ENCODE peak calls at places on chromosomes 13 and 19, in seven cellular contexts. One of them, this sample, is unnamed. For H3K4me1, the result is how much of the 10 kb centered on the place peaks cover.

GRCh38 chr13:53201454-53202225 is 173.0 kb downstream of the OLFM4 start:
- DNase-seq in breast epithelium: no peak
- DNase-seq in sigmoid colon: no peak
- DNase-seq in HCT116: no peak
- DNase-seq in GM12878: no peak
- DNase-seq in stomach: no peak
- DNase-seq in SK-N-SH: peak
- DNase-seq in this sample: no peak

GRCh38 chr19:44367024-44367423 is 10.5 kb upstream of the ZNF112 start:
- DNase-seq in breast epithelium: no peak
- DNase-seq in sigmoid colon: no peak
- DNase-seq in HCT116: no peak
- DNase-seq in GM12878: no peak
- DNase-seq in stomach: no peak
- DNase-seq in SK-N-SH: no peak
- DNase-seq in this sample: no peak

GRCh38 chr13:105567951-105568510 is 967.4 kb downstream of the EFNB2 start:
- DNase-seq in breast epithelium: no peak
- DNase-seq in sigmoid colon: no peak
- DNase-seq in HCT116: no peak
- DNase-seq in GM12878: no peak
- DNase-seq in stomach: no peak
- DNase-seq in SK-N-SH: no peak
- DNase-seq in this sample: peak

GRCh38 chr19:48627211-48627864 is 8.0 kb downstream of the SPHK2 start:
- DNase-seq in breast epithelium: no peak
- DNase-seq in sigmoid colon: peak
- DNase-seq in HCT116: no peak
- DNase-seq in GM12878: no peak
- DNase-seq in stomach: no peak
- DNase-seq in SK-N-SH: no peak
- DNase-seq in this sample: no peak

GRCh38 chr19:29769997-29770396 is 41.8 kb upstream of the CCNE1 start:
- DNase-seq in breast epithelium: no peak
- DNase-seq in sigmoid colon: no peak
- DNase-seq in HCT116: no peak
- DNase-seq in GM12878: no peak
- DNase-seq in stomach: no peak
- DNase-seq in SK-N-SH: no peak
- DNase-seq in this sample: no peak

GRCh38 chr13:26909515-26909914 is 148.9 kb upstream of the GPR12 start:
- DNase-seq in breast epithelium: no peak
- DNase-seq in sigmoid colon: peak
- DNase-seq in HCT116: no peak
- DNase-seq in GM12878: no peak
- DNase-seq in stomach: no peak
- DNase-seq in SK-N-SH: no peak
- DNase-seq in this sample: no peak

GRCh38 chr13:47004022-47004421 is 107.2 kb upstream of the HTR2A start:
- DNase-seq in breast epithelium: no peak
- DNase-seq in sigmoid colon: no peak
- DNase-seq in HCT116: no peak
- DNase-seq in GM12878: no peak
- DNase-seq in stomach: no peak
- DNase-seq in SK-N-SH: no peak
- DNase-seq in this sample: no peak

GRCh38 chr13:86572115-86572514 is 772.9 kb upstream of the SLITRK6 start:
- DNase-seq in breast epithelium: no peak
- DNase-seq in sigmoid colon: no peak
- DNase-seq in HCT116: peak
- DNase-seq in GM12878: no peak
- DNase-seq in stomach: no peak
- DNase-seq in SK-N-SH: no peak
- DNase-seq in this sample: no peak

GRCh38 chr19:35774274-35775045 is 904 bp upstream of the ARHGAP33 start:
- DNase-seq in breast epithelium: no peak
- DNase-seq in sigmoid colon: no peak
- DNase-seq in HCT116: no peak
- DNase-seq in GM12878: no peak
- DNase-seq in stomach: no peak
- DNase-seq in SK-N-SH: no peak
- DNase-seq in this sample: no peak

GRCh38 chr13:37621811-37622361 is 23.3 kb upstream of the POSTN start:
- DNase-seq in breast epithelium: no peak
- DNase-seq in sigmoid colon: no peak
- DNase-seq in HCT116: no peak
- DNase-seq in GM12878: no peak
- DNase-seq in stomach: no peak
- DNase-seq in SK-N-SH: no peak
- DNase-seq in this sample: no peak

GRCh38 chr19:17513801-17514200 is 2.4 kb downstream of the PGLS start:
- DNase-seq in breast epithelium: no peak
- DNase-seq in sigmoid colon: no peak
- DNase-seq in HCT116: no peak
- DNase-seq in GM12878: no peak
- DNase-seq in stomach: no peak
- DNase-seq in SK-N-SH: no peak
- DNase-seq in this sample: no peak

GRCh38 chr19:17510220-17510993 is 1.0 kb upstream of the PGLS start:
- DNase-seq in breast epithelium: no peak
- DNase-seq in sigmoid colon: no peak
- DNase-seq in HCT116: no peak
- DNase-seq in GM12878: no peak
- DNase-seq in stomach: no peak
- DNase-seq in SK-N-SH: no peak
- DNase-seq in this sample: no peak

GRCh38 chr19:17512574-17512939 is 1.1 kb downstream of the PGLS start:
- DNase-seq in breast epithelium: no peak
- DNase-seq in sigmoid colon: no peak
- DNase-seq in HCT116: no peak
- DNase-seq in GM12878: no peak
- DNase-seq in stomach: no peak
- DNase-seq in SK-N-SH: no peak
- DNase-seq in this sample: no peak

GRCh38 chr19:17515408-17516149 is 4.1 kb downstream of the PGLS start:
- DNase-seq in breast epithelium: no peak
- DNase-seq in sigmoid colon: no peak
- DNase-seq in HCT116: no peak
- DNase-seq in GM12878: no peak
- DNase-seq in stomach: no peak
- DNase-seq in SK-N-SH: no peak
- DNase-seq in this sample: no peak

GRCh38 chr19:17511724-17512573 is 500 bp downstream of the PGLS start:
- DNase-seq in breast epithelium: peak
- DNase-seq in sigmoid colon: peak
- DNase-seq in HCT116: peak
- DNase-seq in GM12878: peak
- DNase-seq in stomach: peak
- DNase-seq in SK-N-SH: peak
- DNase-seq in this sample: peak
- TF ChIP-seq CTCF in breast epithelium: no peak
- TF ChIP-seq CTCF in sigmoid colon: no peak
- TF ChIP-seq CTCF in HCT116: peak
- TF ChIP-seq CTCF in GM12878: peak
- TF ChIP-seq CTCF in stomach: no peak
- TF ChIP-seq CTCF in SK-N-SH: peak
- TF ChIP-seq CTCF in this sample: peak

DNA sequence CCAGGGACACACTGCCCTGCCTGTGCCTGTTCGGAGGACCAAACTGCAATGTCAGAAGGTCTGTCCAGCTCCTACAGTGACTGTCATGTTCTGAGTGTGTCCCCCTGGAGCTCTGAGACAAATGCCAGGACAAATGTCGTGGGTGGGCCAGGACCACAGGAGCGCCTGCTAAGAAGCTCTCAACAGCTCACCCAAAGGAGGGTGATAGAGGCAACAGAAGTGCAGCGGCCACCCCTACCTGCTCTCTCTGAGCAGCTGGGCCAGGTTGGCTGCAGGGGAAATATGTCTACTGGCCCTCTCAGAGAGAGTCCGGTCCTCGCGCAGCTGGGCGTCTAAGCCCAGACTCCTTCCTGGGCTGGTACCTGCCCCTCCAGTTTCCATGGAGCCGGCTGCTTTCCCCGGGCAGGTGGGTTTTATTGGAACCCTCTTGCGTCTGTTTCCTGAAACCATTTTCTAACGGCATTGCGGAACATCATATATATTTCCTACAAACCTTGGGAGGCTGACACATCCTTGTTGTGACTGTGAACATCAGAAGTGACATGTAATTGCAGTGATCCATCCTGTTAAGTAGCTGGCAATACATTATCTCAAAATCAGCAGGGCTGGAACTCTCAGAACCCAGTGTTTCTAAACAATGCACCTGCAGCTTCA is 78.1 kb downstream of the CHST8 start:
- DNase-seq in breast epithelium: no peak
- DNase-seq in sigmoid colon: peak
- DNase-seq in HCT116: no peak
- DNase-seq in GM12878: no peak
- DNase-seq in stomach: no peak
- DNase-seq in SK-N-SH: no peak
- DNase-seq in this sample: peak
- TF ChIP-seq POLR2AphosphoS5 in breast epithelium: no peak
- TF ChIP-seq POLR2AphosphoS5 in sigmoid colon: no peak
- TF ChIP-seq POLR2AphosphoS5 in HCT116: no peak
- TF ChIP-seq POLR2AphosphoS5 in GM12878: no peak
- TF ChIP-seq POLR2AphosphoS5 in stomach: no peak
- TF ChIP-seq POLR2AphosphoS5 in SK-N-SH: no peak
- TF ChIP-seq POLR2AphosphoS5 in this sample: no peak

DNA sequence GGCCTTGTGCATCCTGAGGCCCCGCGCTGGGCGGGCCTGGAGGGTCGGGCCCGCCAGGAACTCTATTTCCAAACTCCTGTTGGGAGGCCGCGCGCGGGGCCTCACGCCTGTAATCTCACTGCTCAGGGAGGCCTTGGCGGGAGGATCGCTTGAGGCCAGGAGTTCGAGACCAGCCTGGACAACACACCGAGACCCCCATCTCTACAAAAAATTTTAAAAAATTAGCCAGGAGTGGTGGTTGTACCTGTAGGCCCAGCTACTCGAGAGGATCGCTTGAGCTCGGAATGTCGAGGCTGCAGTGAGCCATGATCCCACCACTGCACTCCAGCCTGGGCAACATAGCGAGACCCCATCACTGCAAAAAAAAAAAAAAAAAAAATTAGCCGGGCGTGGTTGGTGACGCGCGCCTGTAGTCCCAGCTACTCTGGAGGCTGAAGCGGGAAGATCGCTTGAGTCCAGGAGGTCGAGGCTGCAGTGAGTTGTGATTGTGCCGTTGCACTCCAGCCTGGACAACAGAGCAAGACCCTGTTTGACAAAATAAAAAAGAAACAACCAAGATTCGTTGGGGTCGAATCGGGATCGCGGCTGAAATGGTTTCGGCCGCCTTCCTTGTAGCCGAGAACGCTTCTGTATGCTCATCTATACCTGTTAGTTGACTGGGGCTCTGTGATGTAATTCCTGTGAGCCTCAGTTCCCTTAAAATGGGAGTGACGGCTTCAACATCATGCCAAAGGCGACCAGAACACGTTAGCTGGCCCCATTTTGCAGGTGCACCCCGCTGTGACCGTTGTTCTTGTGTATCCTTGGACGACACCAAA is 636 bp downstream of the SF3A2 start:
- DNase-seq in breast epithelium: no peak
- DNase-seq in sigmoid colon: no peak
- DNase-seq in HCT116: no peak
- DNase-seq in GM12878: no peak
- DNase-seq in stomach: no peak
- DNase-seq in SK-N-SH: no peak
- DNase-seq in this sample: no peak
- H3K4me1 ChIP-seq in breast epithelium: under half
- H3K4me1 ChIP-seq in sigmoid colon: half or more
- H3K4me1 ChIP-seq in HCT116: under half
- H3K4me1 ChIP-seq in GM12878: under half
- H3K4me1 ChIP-seq in stomach: half or more
- H3K4me1 ChIP-seq in SK-N-SH: under half
- H3K4me1 ChIP-seq in this sample: half or more

DNA sequence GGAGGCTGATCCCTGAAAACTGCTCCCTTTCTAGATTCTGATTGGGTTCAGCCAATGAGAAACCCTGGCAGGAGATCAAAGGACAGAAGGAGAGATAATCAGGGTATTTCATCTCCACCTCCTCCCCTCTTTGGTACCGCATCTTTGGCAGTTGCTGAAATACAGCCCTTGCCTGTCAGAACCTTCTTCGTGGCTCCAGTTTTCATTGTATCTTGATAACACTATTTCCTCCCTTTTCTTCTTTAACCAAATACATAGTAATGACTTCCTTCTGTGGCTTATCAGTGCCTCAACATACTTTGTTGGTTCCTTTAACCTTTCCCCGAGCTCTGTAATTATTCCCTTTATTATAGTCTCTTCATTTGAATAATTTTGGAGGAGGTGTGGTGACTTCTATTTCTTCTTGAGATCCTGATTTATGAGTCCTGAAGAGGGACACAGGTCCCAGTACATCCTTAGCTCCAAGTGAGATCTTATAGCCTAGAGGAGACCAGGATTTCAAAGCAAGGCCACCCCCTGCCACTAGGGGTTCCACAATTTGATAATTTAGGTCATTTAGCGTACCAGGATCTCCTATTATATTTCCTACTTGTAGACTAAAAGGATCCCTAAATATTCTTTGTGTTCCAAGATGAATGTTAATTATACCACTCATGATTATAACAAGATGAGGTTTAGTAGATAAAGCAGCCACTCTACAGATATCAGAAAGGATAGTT is 98.0 kb downstream of the EDNRB start:
- DNase-seq in breast epithelium: no peak
- DNase-seq in sigmoid colon: no peak
- DNase-seq in HCT116: no peak
- DNase-seq in GM12878: no peak
- DNase-seq in stomach: no peak
- DNase-seq in SK-N-SH: no peak
- DNase-seq in this sample: no peak
- TF ChIP-seq CTCF in breast epithelium: no peak
- TF ChIP-seq CTCF in sigmoid colon: no peak
- TF ChIP-seq CTCF in HCT116: peak
- TF ChIP-seq CTCF in GM12878: peak
- TF ChIP-seq CTCF in stomach: no peak
- TF ChIP-seq CTCF in SK-N-SH: peak
- TF ChIP-seq CTCF in this sample: no peak

This sample was measured in upper lobe of left lung.